ENCODE peak calls at places on chromosomes 2 and 18, in ten cellular contexts. J, B, U, A, D, S, R, H, G and F are unnamed samples. For H3K4me1, the result is how much of the 10 kb centered on the place peaks cover.

GRCh38 chr2:219951111-219951510 is 323.7 kb downstream of the SLC4A3 start:
- DNase-seq in J (no peak), B (no peak), U (no peak), A (no peak), D (no peak), S (no peak), R (no peak), H (no peak), G (no peak), F (no peak)

GRCh38 chr18:79796531-79797390 is 977 bp upstream of the KCNG2 start:
- DNase-seq in J (peak), B (peak), U (no peak), A (peak), D (no peak), S (peak), R (no peak), H (no peak), G (no peak), F (no peak)

GRCh38 chr18:72544092-72544886 is at the start of gene CBLN2:
- DNase-seq in J (peak), B (no peak), U (no peak), A (peak), D (peak), S (peak), R (no peak), H (peak), G (no peak), F (peak)

GRCh38 chr2:1721706-1722483 is 22.4 kb downstream of the PXDN start:
- DNase-seq in J (no peak), B (peak), U (peak), A (no peak), D (no peak), S (peak), R (peak), H (no peak), G (no peak), F (no peak)

GRCh38 chr2:59770651-59771050 is 782.8 kb downstream of the BCL11A start:
- DNase-seq in J (no peak), B (no peak), U (no peak), A (no peak), D (no peak), S (no peak), R (no peak), H (no peak), G (no peak), F (no peak)

GRCh38 chr2:152320166-152320565 is 14.8 kb upstream of the FMNL2 start:
- DNase-seq in J (no peak), B (no peak), U (no peak), A (no peak), D (no peak), S (peak), R (no peak), H (no peak), G (no peak), F (no peak)

GRCh38 chr2:167509585-167509984 is 621.3 kb downstream of the XIRP2 start:
- DNase-seq in J (no peak), B (no peak), U (no peak), A (no peak), D (no peak), S (peak), R (no peak), H (no peak), G (no peak), F (no peak)

GRCh38 chr2:195319548-195320415 is 337.2 kb upstream of the SLC39A10 start:
- DNase-seq in J (no peak), B (no peak), U (no peak), A (no peak), D (no peak), S (no peak), R (no peak), H (no peak), G (no peak), F (no peak)

GRCh38 chr2:54149623-54150501 is 34.4 kb downstream of the ACYP2 start:
- DNase-seq in J (no peak), B (no peak), U (no peak), A (no peak), D (no peak), S (peak), R (no peak), H (no peak), G (no peak), F (no peak)

GRCh38 chr2:63926800-63927199 is 85.1 kb downstream of the UGP2 start:
- DNase-seq in J (no peak), B (no peak), U (no peak), A (no peak), D (no peak), S (no peak), R (no peak), H (no peak), G (no peak), F (no peak)

GRCh38 chr18:47829831-47830230 is 100.6 kb downstream of the SMAD2 start:
- DNase-seq in J (no peak), B (no peak), U (no peak), A (no peak), D (no peak), S (no peak), R (no peak), H (no peak), G (no peak), F (no peak)

GRCh38 chr2:220811952-220812570 is 760.0 kb downstream of the EPHA4 start:
- DNase-seq in J (no peak), B (no peak), U (no peak), A (no peak), D (no peak), S (peak), R (no peak), H (no peak), G (no peak), F (no peak)

DNA sequence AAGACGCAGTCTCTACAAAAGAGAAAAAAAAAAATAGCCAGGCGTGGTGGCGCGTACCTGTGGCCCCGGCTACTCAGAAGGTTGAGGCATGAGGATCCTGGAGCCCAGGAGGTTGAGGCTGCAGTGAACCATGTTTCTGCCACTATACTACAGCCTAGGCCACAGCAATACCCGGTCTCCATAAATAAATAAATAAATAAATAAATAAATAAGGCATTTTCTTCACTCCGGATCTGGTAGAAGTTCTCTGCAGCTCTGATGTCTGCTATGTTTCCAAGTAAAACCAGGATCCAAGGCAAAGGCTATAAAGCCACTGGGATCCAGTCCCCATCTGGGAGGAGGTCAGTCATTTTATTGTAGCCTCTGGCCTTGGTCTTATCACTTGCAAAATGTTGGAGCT is 15.5 kb downstream of the NFE2L2 start:
- DNase-seq in J (no peak), B (no peak), U (no peak), A (no peak), D (no peak), S (no peak), R (no peak), H (no peak), G (no peak), F (no peak)
- H3K4me1 ChIP-seq in J (half or more), B (under half), U (half or more), A (half or more), D (half or more), S (under half), R (half or more), H (under half), G (half or more), F (half or more)

DNA sequence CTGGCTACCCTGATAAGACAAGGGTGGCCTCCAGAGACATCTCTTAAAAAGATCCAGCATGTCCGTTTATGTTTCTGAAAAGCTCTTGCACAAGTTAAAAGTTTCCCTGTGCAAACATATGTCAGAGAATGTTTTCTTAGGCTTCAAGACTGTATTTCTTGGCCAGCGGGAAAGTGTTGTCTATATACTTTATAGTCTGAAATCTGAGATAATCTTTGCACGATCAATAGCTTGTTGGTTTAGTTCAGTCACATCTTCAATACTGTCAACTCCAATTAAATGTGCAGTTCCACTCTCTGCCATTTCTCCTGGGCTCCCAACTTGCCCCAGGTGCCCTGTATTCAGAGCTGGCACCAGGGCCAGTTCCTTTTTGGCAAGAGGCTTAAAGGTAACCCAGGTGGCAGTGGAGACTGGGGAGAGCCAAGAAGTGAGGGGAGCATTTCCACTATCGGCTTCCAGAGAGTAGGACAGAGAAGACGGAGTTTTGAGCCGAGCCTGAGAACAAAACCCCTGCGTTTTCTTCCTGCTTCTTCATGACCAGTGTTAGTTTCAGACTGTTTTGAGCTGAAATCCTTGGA is 64.4 kb downstream of the ACOXL start:
- DNase-seq in J (no peak), B (no peak), U (no peak), A (no peak), D (no peak), S (no peak), R (no peak), H (no peak), G (no peak), F (no peak)
- TF ChIP-seq CTCF in J (no peak), B (no peak), U (no peak), A (no peak), D (no peak), S (no peak), R (no peak), H (no peak), G (no peak), F (no peak)

DNA sequence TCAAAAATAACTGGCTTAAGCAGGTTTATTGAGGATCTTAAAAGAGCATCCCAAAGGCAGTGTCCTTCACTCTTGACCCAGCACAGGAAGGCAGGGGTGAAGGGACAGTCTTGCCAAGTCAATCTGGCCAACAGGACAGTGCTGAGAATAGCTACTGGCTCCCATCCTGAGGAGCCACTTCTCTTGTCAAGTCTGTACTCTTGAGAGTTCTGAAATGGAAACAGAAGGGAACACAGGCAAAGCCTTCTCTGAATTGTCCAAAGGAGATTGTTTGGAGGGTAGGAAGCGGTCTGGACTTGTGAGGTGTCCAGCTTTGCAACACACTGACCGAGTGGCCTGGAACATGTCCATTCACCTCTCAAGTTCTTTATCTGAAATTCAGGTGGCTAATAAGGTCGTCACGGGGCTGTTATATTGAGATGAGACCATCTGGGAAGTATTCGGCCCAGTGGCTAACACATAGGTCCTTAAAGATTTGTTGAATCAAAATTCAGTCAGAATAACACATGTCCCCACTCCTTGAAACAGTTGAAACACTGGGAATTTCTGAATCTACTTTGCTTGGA is 99.5 kb upstream of the FHL2 start:
- DNase-seq in J (no peak), B (no peak), U (no peak), A (no peak), D (no peak), S (no peak), R (no peak), H (no peak), G (no peak), F (no peak)
- H3K4me1 ChIP-seq in J (under half), B (under half), U (under half), A (under half), D (under half), S (under half), R (under half), H (under half), G (under half), F (under half)

DNA sequence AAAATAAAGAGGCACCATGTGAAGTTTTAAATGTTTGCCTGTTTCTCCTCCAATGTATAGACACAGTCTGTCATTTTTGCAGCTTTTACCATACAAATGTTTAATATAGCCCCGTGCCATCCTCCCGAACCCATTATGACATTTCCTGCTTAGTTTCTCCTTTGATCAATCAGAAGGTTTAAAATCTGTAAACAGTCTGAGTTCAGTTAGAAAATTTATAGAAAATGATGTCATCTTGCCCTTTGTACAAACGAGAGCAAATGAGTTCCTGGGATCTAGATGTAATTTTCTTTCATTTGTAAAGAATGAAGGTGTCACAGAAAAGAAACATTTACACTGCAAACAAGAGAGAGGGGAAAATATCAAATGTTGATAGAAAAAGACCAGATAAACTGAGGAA is 62.7 kb upstream of the NFU1 start:
- DNase-seq in J (no peak), B (no peak), U (no peak), A (no peak), D (no peak), S (peak), R (no peak), H (no peak), G (no peak), F (no peak)
- TF ChIP-seq CTCF in J (no peak), B (no peak), U (no peak), A (no peak), D (no peak), S (no peak), R (no peak), H (no peak), G (no peak), F (no peak)

DNA sequence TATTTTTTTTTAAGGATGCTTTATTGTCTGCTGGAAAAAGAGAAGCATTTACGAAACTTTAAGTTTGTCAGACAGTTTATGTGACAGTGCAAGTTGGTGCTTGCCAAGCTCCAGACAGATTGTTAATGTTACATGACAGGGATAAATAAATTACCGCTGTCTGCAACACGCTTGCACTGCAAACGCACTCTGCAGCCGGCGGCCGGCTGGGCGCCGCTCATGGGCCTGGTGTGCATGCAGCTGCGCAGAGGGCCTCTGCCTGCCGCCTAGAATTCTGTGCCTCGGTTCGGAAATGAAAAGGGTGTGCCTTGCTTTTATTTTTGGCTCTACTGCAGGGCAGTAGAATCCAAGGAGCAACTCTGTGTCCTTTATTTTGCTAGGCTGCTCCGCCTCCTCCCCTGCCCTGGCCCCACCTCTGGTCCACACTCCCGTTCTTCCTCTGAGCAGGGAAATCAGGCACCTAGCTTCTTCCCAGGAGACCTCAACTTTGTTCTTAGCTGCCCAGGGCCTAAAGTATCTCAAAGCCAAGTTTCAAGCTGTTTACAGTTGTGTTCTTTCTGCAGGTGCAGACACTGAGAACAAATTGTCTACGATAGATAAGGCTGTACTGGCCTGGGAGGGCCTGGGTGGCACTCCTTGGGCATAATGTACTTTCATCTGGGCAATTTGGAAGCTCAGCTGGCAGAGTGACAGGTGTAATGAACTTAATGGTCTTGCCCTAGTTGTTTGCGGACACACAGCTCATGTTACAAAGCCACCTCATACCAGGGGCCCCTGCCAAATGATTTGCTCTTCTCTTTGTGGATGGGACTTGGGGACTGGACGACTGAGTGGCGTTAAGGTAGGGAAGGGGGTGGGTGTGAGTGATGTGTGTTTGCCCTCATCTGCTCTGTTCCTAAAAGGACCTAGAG is 4.1 kb downstream of the LDLRAD4 start:
- DNase-seq in J (peak), B (peak), U (peak), A (peak), D (no peak), S (peak), R (peak), H (no peak), G (no peak), F (peak)
- H3K4me1 ChIP-seq in J (half or more), B (under half), U (under half), A (under half), D (under half), S (under half), R (half or more), H (under half), G (half or more), F (under half)

DNA sequence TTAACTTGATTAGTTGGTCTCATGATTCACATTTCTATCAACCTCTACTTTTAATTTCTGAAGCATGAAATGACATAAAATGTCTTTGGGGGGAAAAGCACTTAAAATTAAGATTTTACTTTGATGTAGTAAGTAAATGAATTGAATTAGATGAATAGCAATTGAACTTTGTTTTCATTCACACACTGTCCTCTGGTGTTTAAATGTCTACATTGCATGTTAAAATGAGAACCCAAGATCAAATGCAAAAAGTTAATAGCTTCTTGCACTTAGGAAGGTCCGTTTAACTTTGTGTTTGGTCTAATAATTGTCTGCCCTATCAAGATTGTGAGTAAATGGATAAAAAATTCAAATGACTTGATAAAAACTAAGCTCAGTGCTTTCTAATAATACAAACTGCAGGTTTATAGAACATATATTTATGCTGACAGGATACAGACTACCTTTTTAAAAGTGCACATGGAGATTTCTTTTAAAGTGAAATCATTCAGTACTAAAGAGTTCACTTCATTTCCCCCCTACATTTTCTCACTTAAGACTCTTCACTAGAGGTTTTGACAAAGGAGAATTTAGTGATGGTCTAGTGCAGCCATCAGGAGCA is 156.2 kb upstream of the NABP1 start:
- DNase-seq in J (no peak), B (no peak), U (no peak), A (no peak), D (peak), S (peak), R (no peak), H (peak), G (no peak), F (no peak)
- TF ChIP-seq CTCF in J (peak), B (peak), U (peak), A (peak), D (peak), S (peak), R (peak), H (peak), G (peak), F (peak)

GRCh38 chr18:9106800-9107574 is 4.5 kb downstream of the NDUFV2 start:
- DNase-seq in J (no peak), B (no peak), U (no peak), A (no peak), D (no peak), S (no peak), R (no peak), H (no peak), G (no peak), F (no peak)
- H3K4me1 ChIP-seq in J (half or more), B (under half), U (under half), A (under half), D (under half), S (under half), R (half or more), H (under half), G (half or more), F (under half)

GRCh38 chr2:30862054-30862651 is 54.9 kb upstream of the CAPN13 start:
- DNase-seq in J (no peak), B (no peak), U (peak), A (no peak), D (peak), S (peak), R (no peak), H (peak), G (no peak), F (no peak)
- TF ChIP-seq CTCF in J (peak), B (no peak), U (no peak), A (peak), D (peak), S (peak), R (peak), H (peak), G (no peak), F (peak)